ENCODE peak calls at places on chromosomes 11 and 22, in four cellular contexts. E is lower lobe of right lung, D is astrocyte of the cerebellum, R is astrocyte of the spinal cord. O is an unnamed sample.

GRCh38 chr11:69040581-69041260 is 8.0 kb upstream of the TPCN2 start:
- DNase-seq in E (no peak), D (peak; percentile 96), R (peak; percentile 90), O (no peak)

GRCh38 chr22:11629661-11630385 is 3898.2 kb upstream of the OR11H1 start:
- DNase-seq in R (no peak), D (no peak), E (no peak), O (no peak)

GRCh38 chr11:1221848-1222311 is 986 bp upstream of the MUC5B start:
- DNase-seq in E (peak; percentile 38), D (no peak), R (no peak), O (no peak)

GRCh38 chr11:28690746-28691145 is 582.6 kb downstream of the METTL15 start:
- DNase-seq in E (no peak), R (no peak), D (no peak), O (no peak)

GRCh38 chr22:25013634-25014033 is 61.1 kb downstream of the KIAA1671 start:
- DNase-seq in D (no peak), R (no peak), E (no peak), O (no peak)

GRCh38 chr22:37141971-37142647 is 7.6 kb downstream of the IL2RB start:
- DNase-seq in E (no peak), R (no peak), D (no peak), O (no peak)

GRCh38 chr22:20154602-20155183 is 3.8 kb upstream of the CCDC188 start:
- DNase-seq in R (no peak), E (no peak), D (no peak), O (no peak)

GRCh38 chr11:67293090-67293489 is 4.0 kb downstream of the ANKRD13D start:
- DNase-seq in R (peak; percentile 18), E (peak; percentile 4), D (no peak), O (no peak)

GRCh38 chr22:40118979-40119378 is 58.7 kb upstream of the TNRC6B start:
- DNase-seq in E (no peak), D (no peak), R (no peak), O (no peak)

GRCh38 chr11:34065505-34066203 is 14.1 kb downstream of the CAPRIN1 start:
- DNase-seq in E (no peak), R (peak; percentile 35), D (no peak), O (no peak)

GRCh38 chr22:20111689-20112622 is 3.9 kb upstream of the RANBP1 start:
- DNase-seq in R (no peak), E (peak; percentile 35), D (no peak), O (no peak)

GRCh38 chr11:96141649-96142048 is 201.3 kb downstream of the MAML2 start:
- DNase-seq in R (no peak), D (no peak), E (no peak), O (no peak)

GRCh38 chr11:111348147-111348546 is 30.9 kb downstream of the POU2AF1 start:
- DNase-seq in D (no peak), R (no peak), E (no peak), O (no peak)

GRCh38 chr22:38088723-38089473 is 4.9 kb upstream of the SLC16A8 start:
- DNase-seq in R (no peak), D (no peak), E (no peak), O (no peak)

GRCh38 chr11:134071766-134072403 is 3.0 kb downstream of the JAM3 start:
- DNase-seq in E (no peak), R (no peak), D (no peak), O (no peak)

GRCh38 chr11:9210224-9210921 is 54.8 kb downstream of the DENND5A start:
- DNase-seq in E (no peak), R (no peak), D (no peak), O (no peak)

GRCh38 chr11:9211322-9211721 is 53.8 kb downstream of the DENND5A start:
- DNase-seq in R (no peak), D (no peak), E (no peak), O (no peak)

GRCh38 chr11:9219115-9219514 is 46.0 kb downstream of the DENND5A start:
- DNase-seq in R (no peak), D (no peak), E (no peak), O (no peak)

GRCh38 chr11:9210922-9211320 is 54.2 kb downstream of the DENND5A start:
- DNase-seq in D (no peak), E (no peak), R (peak; percentile 39), O (no peak)

DNA sequence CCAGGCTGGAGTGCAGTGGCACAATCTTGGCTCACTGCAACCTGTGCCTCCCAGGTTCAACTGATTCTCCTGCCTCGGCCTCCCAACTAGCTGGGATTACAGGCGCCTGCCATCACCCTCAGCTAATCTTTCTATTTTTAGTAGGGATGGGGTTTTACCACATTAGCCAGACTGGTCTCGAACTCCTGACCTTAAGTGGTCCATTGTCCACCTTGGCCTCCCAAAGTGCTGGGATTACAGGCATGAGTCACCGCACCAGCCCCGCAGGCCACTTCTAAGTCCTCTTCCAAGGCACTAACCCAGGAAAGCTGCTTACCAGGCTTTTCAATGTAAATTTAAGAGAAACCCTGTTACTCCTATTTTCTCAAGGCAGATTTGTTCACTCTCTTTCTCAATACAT is 50.4 kb downstream of the DENND5A start:
- DNase-seq in D (no peak), R (peak; percentile 58), E (no peak), O (no peak)
- TF ChIP-seq CTCF in D (no peak), R (no peak), E (no peak), O (no peak)

GRCh38 chr11:16959528-16960100 is 54.6 kb downstream of the PLEKHA7 start:
- DNase-seq in D (no peak), E (no peak), R (no peak), O (no peak)

GRCh38 chr11:16964501-16964900 is 49.7 kb downstream of the PLEKHA7 start:
- DNase-seq in D (no peak), R (no peak), E (no peak), O (no peak)

GRCh38 chr11:16960250-16960649 is 54.0 kb downstream of the PLEKHA7 start:
- DNase-seq in D (no peak), E (no peak), R (no peak), O (no peak)

GRCh38 chr11:16966633-16967346 is 47.4 kb downstream of the PLEKHA7 start:
- DNase-seq in E (no peak), D (no peak), R (no peak), O (no peak)

GRCh38 chr11:16963316-16963876 is 50.8 kb downstream of the PLEKHA7 start:
- DNase-seq in D (no peak), R (no peak), E (no peak), O (no peak)
- TF ChIP-seq CTCF in D (no peak), R (no peak), E (no peak), O (no peak)

GRCh38 chr11:32071811-32072210 is 19.1 kb upstream of the RCN1 start:
- DNase-seq in D (peak; percentile 59), E (no peak), R (peak; percentile 70), O (no peak)
- TF ChIP-seq CTCF in D (peak; percentile 76), E (peak; percentile 26), R (peak; percentile 70), O (peak; percentile 57)

GRCh38 chr11:57001674-57002401 is 13.1 kb downstream of the OR5AK2 start:
- DNase-seq in E (no peak), D (no peak), R (no peak), O (no peak)
- TF ChIP-seq CTCF in E (no peak), D (peak; percentile 29), R (peak; percentile 30), O (peak; percentile 28)

GRCh38 chr11:102172127-102172848 is 62.0 kb downstream of the YAP1 start:
- DNase-seq in R (peak; percentile 58), E (no peak), D (no peak), O (no peak)

GRCh38 chr11:102177126-102177525 is 66.9 kb downstream of the YAP1 start:
- DNase-seq in R (no peak), E (no peak), D (no peak), O (no peak)

GRCh38 chr11:102179366-102179765 is 69.1 kb downstream of the YAP1 start:
- DNase-seq in R (no peak), D (no peak), E (no peak), O (no peak)

DNA sequence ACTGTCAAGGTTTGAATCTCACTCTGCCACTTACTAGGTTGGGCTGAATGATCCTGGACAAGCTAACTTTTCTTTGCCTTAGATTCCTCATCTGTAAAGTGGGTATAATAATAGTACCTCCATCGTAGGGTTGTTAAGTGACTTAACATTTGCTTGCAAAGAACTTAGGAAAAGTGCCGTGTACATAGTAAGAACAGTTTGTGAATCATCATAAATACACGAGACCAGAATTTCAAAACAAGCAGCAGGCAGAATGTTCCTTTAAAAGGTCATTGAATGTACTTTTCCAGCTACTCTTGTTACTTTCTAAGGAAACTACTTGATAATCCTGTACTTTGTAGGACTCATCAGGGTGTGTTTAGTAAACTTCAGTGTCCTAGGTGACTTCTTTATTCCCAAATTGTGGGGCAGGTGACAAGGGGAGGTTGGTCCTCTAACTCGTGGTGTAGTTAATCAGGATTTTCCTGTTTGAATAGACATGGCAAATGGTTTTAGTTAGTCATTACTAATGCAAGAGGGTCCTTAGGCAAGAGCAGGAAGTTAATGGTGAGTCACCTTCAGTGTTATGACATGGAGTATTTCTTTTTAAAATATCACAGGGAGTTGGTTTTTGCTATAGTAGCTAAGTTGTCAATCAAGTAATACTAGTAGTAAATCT is 67.9 kb downstream of the YAP1 start:
- DNase-seq in E (no peak), R (peak; percentile 90), D (peak; percentile 51), O (no peak)
- TF ChIP-seq CTCF in E (no peak), R (no peak), D (no peak), O (no peak)

GRCh38 chr22:27682438-27682837 is 119.1 kb downstream of the MN1 start:
- DNase-seq in D (no peak), E (no peak), R (no peak), O (no peak)
- TF ChIP-seq CTCF in D (peak; percentile 35), E (no peak), R (peak; percentile 32), O (peak; percentile 54)

GRCh38 chr22:33126881-33127280 is 68.7 kb upstream of the SYN3 start:
- DNase-seq in E (no peak), R (no peak), D (no peak), O (no peak)
- TF ChIP-seq CTCF in E (no peak), R (no peak), D (no peak), O (peak; percentile 33)

GRCh38 chr22:50576070-50576469 is 2.2 kb downstream of the CPT1B start:
- DNase-seq in E (no peak), D (peak; percentile 19), R (peak; percentile 17), O (no peak)
- TF ChIP-seq CTCF in E (peak; percentile 17), D (peak; percentile 40), R (peak; percentile 49), O (no peak)

GRCh38 chr11:88281317-88281712 is 56.2 kb downstream of the CTSC start:
- DNase-seq in E (no peak), R (peak; percentile 15), D (no peak), O (no peak)
- TF ChIP-seq CTCF in E (no peak), R (peak; percentile 16), D (no peak), O (no peak)

GRCh38 chr11:74842967-74843366 is 94.3 kb downstream of the RNF169 start:
- DNase-seq in D (no peak), R (no peak), E (no peak), O (no peak)
- TF ChIP-seq CTCF in D (no peak), R (peak; percentile 2), E (no peak), O (no peak)

O was measured in progenitor cell of endocrine pancreas.